ENCODE peak calls at places on chromosomes 5 and 9, in four cellular contexts. K, Z, I and G are unnamed samples.

GRCh38 chr5:153629027-153629426 is 138.6 kb downstream of the GRIA1 start:
- DNase-seq in Z (peak), I (no peak), K (peak), G (peak)

GRCh38 chr9:129562917-129563316 is 58.0 kb downstream of the C9orf50 start:
- DNase-seq in I (no peak), Z (no peak), K (no peak), G (no peak)

GRCh38 chr9:96232539-96233241 is 69.3 kb downstream of the HSD17B3 start:
- DNase-seq in Z (peak), K (peak), I (peak), G (peak)

GRCh38 chr9:127567119-127567897 is 44.8 kb upstream of the STXBP1 start:
- DNase-seq in Z (no peak), I (no peak), K (no peak), G (peak)

GRCh38 chr5:140381351-140381750 is 20.3 kb upstream of the ANKHD1 start:
- DNase-seq in K (no peak), I (no peak), Z (no peak), G (no peak)

GRCh38 chr9:87599901-87600610 is 102.4 kb downstream of the DAPK1 start:
- DNase-seq in I (no peak), K (peak), Z (peak), G (peak)

GRCh38 chr9:131296906-131297500 is 7.5 kb downstream of the PLPP7 start:
- DNase-seq in I (no peak), Z (no peak), K (no peak), G (no peak)

GRCh38 chr5:84830265-84830664 is 445.6 kb upstream of the EDIL3 start:
- DNase-seq in I (no peak), Z (no peak), K (no peak), G (no peak)

GRCh38 chr9:109297899-109298298 is 23.0 kb downstream of the EPB41L4B start:
- DNase-seq in Z (peak), K (peak), I (no peak), G (peak)

GRCh38 chr9:15231788-15232635 is 75.0 kb downstream of the TTC39B start:
- DNase-seq in K (peak), I (no peak), Z (peak), G (peak)